ENCODE peak calls at places on chromosomes 3 and 15, in five cellular contexts. One of them, this sample, is unnamed.

GRCh38 chr15:51382787-51383186 is 41.3 kb downstream of the GLDN start:
- DNase-seq in NAMALWA: peak; percentile 62
- DNase-seq in esophagus squamous epithelium: no peak
- DNase-seq in activated T-cell treated with anti-CD3 and anti-CD28 coated beads for 48 hours: no peak
- DNase-seq in CD8-positive, alpha-beta T cell: no peak
- DNase-seq in this sample: no peak

GRCh38 chr3:46895204-46895660 is 17.7 kb downstream of the PTH1R start:
- DNase-seq in NAMALWA: peak; percentile 61
- DNase-seq in esophagus squamous epithelium: no peak
- DNase-seq in activated T-cell treated with anti-CD3 and anti-CD28 coated beads for 48 hours: peak; percentile 71
- DNase-seq in CD8-positive, alpha-beta T cell: peak; percentile 86
- DNase-seq in this sample: peak; percentile 76

GRCh38 chr3:124363451-124363850 is 366.8 kb upstream of the UMPS start:
- DNase-seq in CD8-positive, alpha-beta T cell: no peak
- DNase-seq in activated T-cell treated with anti-CD3 and anti-CD28 coated beads for 48 hours: no peak
- DNase-seq in NAMALWA: no peak
- DNase-seq in esophagus squamous epithelium: no peak
- DNase-seq in this sample: no peak

GRCh38 chr15:42800731-42801474 is 64.0 kb upstream of the CDAN1 start:
- DNase-seq in CD8-positive, alpha-beta T cell: no peak
- DNase-seq in activated T-cell treated with anti-CD3 and anti-CD28 coated beads for 48 hours: no peak
- DNase-seq in NAMALWA: peak; percentile 24
- DNase-seq in esophagus squamous epithelium: no peak
- DNase-seq in this sample: no peak

GRCh38 chr15:100818927-100819326 is 60.7 kb upstream of the ALDH1A3 start:
- DNase-seq in esophagus squamous epithelium: no peak
- DNase-seq in activated T-cell treated with anti-CD3 and anti-CD28 coated beads for 48 hours: no peak
- DNase-seq in NAMALWA: no peak
- DNase-seq in CD8-positive, alpha-beta T cell: no peak
- DNase-seq in this sample: no peak

GRCh38 chr3:189170559-189170958 is 1.2 kb upstream of the TPRG1 start:
- DNase-seq in NAMALWA: no peak
- DNase-seq in esophagus squamous epithelium: no peak
- DNase-seq in CD8-positive, alpha-beta T cell: no peak
- DNase-seq in activated T-cell treated with anti-CD3 and anti-CD28 coated beads for 48 hours: no peak
- DNase-seq in this sample: no peak

GRCh38 chr3:9346141-9346540 is 16.7 kb upstream of the THUMPD3 start:
- DNase-seq in esophagus squamous epithelium: no peak
- DNase-seq in NAMALWA: no peak
- DNase-seq in CD8-positive, alpha-beta T cell: no peak
- DNase-seq in activated T-cell treated with anti-CD3 and anti-CD28 coated beads for 48 hours: no peak
- DNase-seq in this sample: no peak

GRCh38 chr15:34331809-34332208 is 5.8 kb downstream of the SLC12A6 start:
- DNase-seq in NAMALWA: no peak
- DNase-seq in CD8-positive, alpha-beta T cell: no peak
- DNase-seq in esophagus squamous epithelium: no peak
- DNase-seq in activated T-cell treated with anti-CD3 and anti-CD28 coated beads for 48 hours: no peak
- DNase-seq in this sample: no peak

GRCh38 chr3:13057641-13058040 is 15.6 kb downstream of the IQSEC1 start:
- DNase-seq in NAMALWA: no peak
- DNase-seq in activated T-cell treated with anti-CD3 and anti-CD28 coated beads for 48 hours: no peak
- DNase-seq in CD8-positive, alpha-beta T cell: no peak
- DNase-seq in esophagus squamous epithelium: no peak
- DNase-seq in this sample: no peak

GRCh38 chr15:47484119-47484518 is 233.2 kb upstream of the SEMA6D start:
- DNase-seq in esophagus squamous epithelium: no peak
- DNase-seq in CD8-positive, alpha-beta T cell: no peak
- DNase-seq in NAMALWA: peak; percentile 1
- DNase-seq in activated T-cell treated with anti-CD3 and anti-CD28 coated beads for 48 hours: no peak
- DNase-seq in this sample: no peak

GRCh38 chr15:46735115-46735514 is 982.2 kb upstream of the SEMA6D start:
- DNase-seq in NAMALWA: peak; percentile 3
- DNase-seq in activated T-cell treated with anti-CD3 and anti-CD28 coated beads for 48 hours: no peak
- DNase-seq in CD8-positive, alpha-beta T cell: no peak
- DNase-seq in esophagus squamous epithelium: no peak
- DNase-seq in this sample: no peak

GRCh38 chr3:9897408-9898372 is 5.0 kb upstream of the IL17RE start:
- DNase-seq in esophagus squamous epithelium: no peak
- DNase-seq in CD8-positive, alpha-beta T cell: no peak
- DNase-seq in activated T-cell treated with anti-CD3 and anti-CD28 coated beads for 48 hours: no peak
- DNase-seq in NAMALWA: no peak
- DNase-seq in this sample: no peak

GRCh38 chr3:116176974-116177555 is 268.2 kb downstream of the LSAMP start:
- DNase-seq in CD8-positive, alpha-beta T cell: no peak
- DNase-seq in esophagus squamous epithelium: no peak
- DNase-seq in activated T-cell treated with anti-CD3 and anti-CD28 coated beads for 48 hours: no peak
- DNase-seq in NAMALWA: no peak
- DNase-seq in this sample: no peak

GRCh38 chr3:133573054-133573628 is 345 bp upstream of the CDV3 start:
- DNase-seq in esophagus squamous epithelium: no peak
- DNase-seq in NAMALWA: peak; percentile 100
- DNase-seq in CD8-positive, alpha-beta T cell: peak; percentile 100
- DNase-seq in activated T-cell treated with anti-CD3 and anti-CD28 coated beads for 48 hours: peak; percentile 99
- DNase-seq in this sample: peak; percentile 100

GRCh38 chr3:48118322-48118721 is 69.9 kb downstream of the CDC25A start:
- DNase-seq in activated T-cell treated with anti-CD3 and anti-CD28 coated beads for 48 hours: no peak
- DNase-seq in NAMALWA: no peak
- DNase-seq in CD8-positive, alpha-beta T cell: no peak
- DNase-seq in esophagus squamous epithelium: no peak
- DNase-seq in this sample: no peak

This sample was measured in effector CD4-positive, alpha-beta T cell.